ENCODE peak calls at places on chromosomes 16 and 17, in five cellular contexts. F is nephron progenitor cell, J is progenitor cell of endocrine pancreas, X is foreskin fibroblast, U is heart right ventricle. M is an unnamed sample.

GRCh38 chr17:12089809-12090384 is 69.2 kb downstream of the MAP2K4 start:
- DNase-seq in F (no peak), J (no peak), X (peak), U (no peak), M (no peak)

GRCh38 chr17:30541802-30542201 is 64.6 kb downstream of the GOSR1 start:
- DNase-seq in F (no peak), J (no peak), X (no peak), U (no peak), M (no peak)

GRCh38 chr16:11781773-11782172 is 15.3 kb downstream of the ZC3H7A start:
- DNase-seq in F (no peak), J (no peak), X (no peak), U (no peak), M (no peak)

GRCh38 chr16:67384778-67385510 is 8.4 kb downstream of the TPPP3 start:
- DNase-seq in F (no peak), J (no peak), X (no peak), U (no peak), M (no peak)

GRCh38 chr17:9284884-9285283 is 263.6 kb downstream of the NTN1 start:
- DNase-seq in F (no peak), J (no peak), X (no peak), U (peak), M (no peak)

GRCh38 chr16:89880477-89881367 is 7.3 kb downstream of the TCF25 start:
- DNase-seq in F (no peak), J (no peak), X (no peak), U (no peak), M (no peak)

GRCh38 chr16:10688291-10688690 is 6.4 kb downstream of the TEKT5 start:
- DNase-seq in F (no peak), J (no peak), X (no peak), U (no peak), M (no peak)

GRCh38 chr16:972316-973002 is 1.7 kb upstream of the LMF1 start:
- DNase-seq in F (no peak), J (peak), X (no peak), U (no peak), M (no peak)

GRCh38 chr17:61809816-61810392 is 53.4 kb downstream of the BRIP1 start:
- DNase-seq in F (no peak), J (no peak), X (peak), U (no peak), M (no peak)

GRCh38 chr17:39820541-39820940 is 43.6 kb downstream of the IKZF3 start:
- DNase-seq in F (no peak), J (no peak), X (no peak), U (no peak), M (no peak)

GRCh38 chr16:81786321-81786720 is 7.2 kb downstream of the PLCG2 start:
- DNase-seq in F (no peak), J (no peak), X (no peak), U (no peak), M (no peak)

GRCh38 chr17:35117984-35118383 is 1.7 kb downstream of the RAD51D start:
- DNase-seq in F (no peak), J (no peak), X (peak), U (no peak), M (no peak)
- TF ChIP-seq CTCF in F (no peak), J (no peak), X (peak), U (no peak), M (peak)

GRCh38 chr16:71645450-71645849 is 19.5 kb downstream of the MARVELD3 start:
- DNase-seq in F (no peak), J (no peak), X (no peak), U (no peak), M (no peak)
- TF ChIP-seq CTCF in F (peak), J (peak), X (peak), U (peak), M (peak)

DNA sequence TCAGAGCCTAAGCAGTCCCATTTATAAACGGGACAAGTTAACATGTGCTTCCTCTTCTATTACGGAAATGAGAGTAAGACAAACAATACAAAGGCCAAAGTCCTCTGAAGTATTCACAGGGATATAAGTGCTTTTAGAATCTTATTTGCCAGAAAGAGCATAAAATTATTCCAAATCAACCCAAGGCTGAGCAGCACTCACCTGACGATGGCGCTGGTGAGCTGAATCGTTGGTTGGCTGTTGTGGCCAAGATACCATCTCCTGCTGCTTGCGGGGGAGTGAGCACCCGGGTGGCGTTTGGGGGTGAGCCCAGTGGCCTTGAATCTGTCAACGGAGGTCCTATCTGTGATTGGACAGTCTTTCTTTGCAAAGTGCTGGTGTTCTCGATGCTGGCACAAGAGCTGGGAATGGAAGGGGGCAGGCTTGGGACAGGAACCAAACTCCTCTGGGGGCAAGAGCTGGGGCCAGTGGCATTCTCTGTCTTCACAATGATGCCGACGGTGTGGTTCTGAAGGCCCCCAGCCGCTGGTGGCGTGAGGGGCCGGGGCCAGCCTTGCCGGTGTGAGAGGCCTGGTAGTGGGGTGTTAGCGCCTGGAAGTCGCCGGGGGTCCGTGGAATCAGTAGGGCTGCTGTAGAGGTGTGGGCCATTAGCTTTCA is 9.5 kb upstream of the DHRS13 start:
- DNase-seq in F (no peak), J (no peak), X (no peak), U (no peak), M (no peak)
- TF ChIP-seq CTCF in F (no peak), J (no peak), X (peak), U (no peak), M (peak)

GRCh38 chr16:83330251-83330650 is 477.5 kb upstream of the HSBP1 start:
- DNase-seq in F (no peak), J (no peak), X (no peak), U (no peak), M (no peak)
- TF ChIP-seq CTCF in F (no peak), J (peak), X (no peak), U (no peak), M (peak)

GRCh38 chr17:80414803-80415625 is at the start of gene ENDOV:
- DNase-seq in F (peak), J (peak), X (peak), U (peak), M (peak)
- TF ChIP-seq CTCF in F (no peak), J (no peak), X (no peak), U (no peak), M (peak)

GRCh38 chr16:24051125-24051524 is 205.0 kb upstream of the CACNG3 start:
- DNase-seq in F (no peak), J (no peak), X (no peak), U (no peak), M (no peak)

GRCh38 chr16:24049113-24049512 is 207.0 kb upstream of the CACNG3 start:
- DNase-seq in F (no peak), J (no peak), X (no peak), U (no peak), M (no peak)

GRCh38 chr16:24054649-24055560 is 201.2 kb upstream of the CACNG3 start:
- DNase-seq in F (peak), J (no peak), X (no peak), U (no peak), M (no peak)

GRCh38 chr16:24053325-24053946 is 202.7 kb upstream of the CACNG3 start:
- DNase-seq in F (no peak), J (no peak), X (no peak), U (no peak), M (no peak)

GRCh38 chr16:24052466-24053324 is 203.4 kb upstream of the CACNG3 start:
- DNase-seq in F (no peak), J (no peak), X (no peak), U (no peak), M (no peak)
- TF ChIP-seq CTCF in F (no peak), J (no peak), X (no peak), U (no peak), M (no peak)